ENCODE peak calls at places on chromosomes 6 and 20, in eight cellular contexts. V, Y, T, O, S, R, C and Z are unnamed samples.

GRCh38 chr6:43716099-43716498 is 28.5 kb upstream of the MRPS18A start:
- DNase-seq in S (peak), T (no peak), V (no peak), R (no peak), O (no peak), Y (peak), C (no peak), Z (no peak)

GRCh38 chr6:105545947-105546710 is 143.2 kb upstream of the PREP start:
- DNase-seq in T (no peak), O (no peak), R (no peak), Y (peak), C (no peak), V (peak), S (peak), Z (peak)

GRCh38 chr6:101290346-101290745 is 103.2 kb upstream of the GRIK2 start:
- DNase-seq in V (no peak), C (no peak), R (no peak), T (no peak), O (no peak), S (no peak), Y (no peak), Z (peak)

GRCh38 chr6:79413562-79414002 is 123.6 kb downstream of the LCA5 start:
- DNase-seq in S (no peak), O (no peak), V (peak), T (peak), Y (peak), R (no peak), C (no peak), Z (peak)

GRCh38 chr6:109441069-109441816 is 719 bp downstream of the SMPD2 start:
- DNase-seq in Y (peak), C (no peak), T (no peak), S (peak), O (peak), R (peak), V (peak), Z (peak)

GRCh38 chr20:48818481-48818987 is 9.3 kb downstream of the PREX1 start:
- DNase-seq in T (no peak), R (no peak), S (no peak), O (no peak), C (no peak), Y (no peak), V (no peak), Z (no peak)

GRCh38 chr20:36461600-36462439 is 79.5 kb upstream of the MYL9 start:
- DNase-seq in O (peak), Y (peak), C (no peak), S (peak), T (peak), V (peak), R (peak), Z (peak)

GRCh38 chr20:10674684-10675455 is 1.1 kb upstream of the JAG1 start:
- DNase-seq in R (peak), S (peak), C (no peak), V (peak), O (peak), Y (peak), T (peak), Z (peak)

GRCh38 chr6:54775586-54775985 is 71.0 kb upstream of the FAM83B start:
- DNase-seq in V (no peak), Y (peak), C (no peak), S (no peak), R (no peak), T (peak), O (no peak), Z (no peak)

GRCh38 chr20:62063601-62063980 is 2.1 kb downstream of the TAF4 start:
- DNase-seq in S (no peak), T (no peak), C (no peak), O (no peak), V (no peak), R (peak), Y (no peak), Z (peak)

DNA sequence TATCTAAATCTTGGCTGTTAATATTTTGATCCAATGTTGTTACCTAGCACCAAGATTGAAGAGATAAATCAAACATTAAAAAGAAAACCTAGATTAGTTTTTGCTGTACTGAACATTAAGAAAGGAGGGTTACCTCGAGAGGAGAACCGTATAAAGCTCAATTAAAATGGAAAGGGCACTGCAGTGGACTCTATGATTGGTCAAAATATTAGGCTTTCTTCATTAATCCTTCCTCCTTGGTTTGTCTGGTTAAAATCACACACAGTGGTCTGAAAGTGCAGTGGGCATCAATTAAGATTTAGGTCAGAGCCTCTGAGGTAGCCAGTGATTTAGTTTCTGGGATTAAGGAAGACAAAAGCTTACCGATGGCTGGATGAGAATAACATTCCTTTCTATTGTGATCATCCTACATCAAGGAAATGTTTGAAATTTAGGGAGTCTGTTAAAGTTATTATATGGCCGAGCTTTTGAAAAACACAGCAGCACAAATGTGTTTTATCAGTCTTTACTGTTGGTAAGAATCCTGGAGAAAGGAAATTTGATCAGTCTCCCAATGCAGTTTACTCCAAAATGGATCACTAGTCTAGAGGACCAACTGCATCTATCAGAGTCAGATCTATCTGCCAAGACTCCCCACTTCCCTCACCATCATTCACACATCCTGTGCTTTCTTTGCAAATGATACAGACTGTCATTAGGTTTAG is 134.6 kb upstream of the NEDD9 start:
- DNase-seq in V (no peak), O (no peak), T (no peak), Y (peak), C (no peak), S (no peak), R (no peak), Z (no peak)
- TF ChIP-seq CTCF in V (no peak), O (no peak), T (no peak), Y (no peak), C (no peak), S (no peak), R (no peak), Z (no peak)

GRCh38 chr20:15867017-15867416 is 706.2 kb downstream of the KIF16B start:
- DNase-seq in O (no peak), C (no peak), S (no peak), V (no peak), T (no peak), R (no peak), Y (no peak), Z (no peak)

GRCh38 chr20:15863735-15864134 is 709.5 kb downstream of the KIF16B start:
- DNase-seq in C (no peak), R (no peak), O (no peak), T (no peak), V (no peak), Y (no peak), S (no peak), Z (no peak)

GRCh38 chr20:15865553-15865952 is 707.7 kb downstream of the KIF16B start:
- DNase-seq in O (no peak), S (no peak), R (no peak), V (no peak), T (no peak), Y (no peak), C (no peak), Z (no peak)

GRCh38 chr20:15862178-15862577 is 711.1 kb downstream of the KIF16B start:
- DNase-seq in R (no peak), V (no peak), T (no peak), O (no peak), Y (no peak), C (no peak), S (no peak), Z (no peak)

DNA sequence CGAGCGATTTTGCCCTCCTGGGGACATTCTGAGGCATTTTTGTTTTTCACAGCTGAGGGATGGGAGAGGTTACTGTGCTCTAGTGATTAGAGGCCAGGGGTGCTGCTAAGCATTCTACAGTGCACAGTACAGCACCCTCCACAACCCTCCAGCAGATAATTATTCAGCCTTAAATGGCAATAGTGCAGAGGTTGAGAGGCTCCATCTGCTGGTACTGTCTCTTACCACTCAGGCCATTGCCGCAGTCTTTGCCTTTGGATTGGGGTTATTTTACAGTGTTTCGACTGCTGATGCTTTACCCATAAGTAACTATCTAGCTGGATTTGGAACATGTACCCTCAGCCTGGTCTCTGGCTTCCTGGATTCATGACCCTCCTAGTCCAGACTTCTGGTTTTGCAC is 705.3 kb downstream of the KIF16B start:
- DNase-seq in O (no peak), C (no peak), R (no peak), S (no peak), V (no peak), T (no peak), Y (no peak), Z (no peak)
- TF ChIP-seq CTCF in O (no peak), C (no peak), R (no peak), S (no peak), V (no peak), T (peak), Y (no peak), Z (no peak)

DNA sequence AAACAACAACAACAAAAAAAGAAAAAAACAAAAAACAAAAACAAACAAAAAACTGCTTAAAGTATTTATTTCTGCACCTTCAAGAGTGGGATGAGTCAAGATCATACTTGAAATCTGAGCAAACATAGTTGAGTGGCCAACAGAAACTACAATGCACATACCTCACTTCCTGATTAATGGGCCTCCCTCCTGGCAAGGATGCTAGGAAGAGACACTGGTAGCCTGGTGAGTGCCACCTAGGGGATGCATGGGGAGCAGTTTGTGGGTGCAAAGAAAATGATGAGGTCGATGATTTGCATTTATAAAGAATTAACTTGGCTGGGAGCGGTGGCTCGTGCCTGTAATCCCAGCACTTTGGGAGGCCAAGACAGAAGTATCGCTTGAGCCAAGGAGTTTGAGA is 808.1 kb downstream of the MAFB start:
- DNase-seq in T (no peak), Y (no peak), O (no peak), V (peak), C (no peak), S (no peak), R (no peak), Z (no peak)
- TF ChIP-seq CTCF in T (peak), Y (no peak), O (no peak), V (no peak), C (no peak), S (no peak), R (peak), Z (peak)

GRCh38 chr20:51616060-51616459 is 73.5 kb upstream of the NFATC2 start:
- DNase-seq in C (no peak), O (no peak), T (no peak), R (no peak), S (no peak), Y (no peak), V (no peak), Z (no peak)
- TF ChIP-seq CTCF in C (no peak), O (no peak), T (peak), R (no peak), S (no peak), Y (no peak), V (no peak), Z (no peak)

GRCh38 chr6:30447237-30447636 is 42.1 kb upstream of the HLA-E start:
- DNase-seq in C (no peak), Y (no peak), V (no peak), T (peak), R (peak), O (no peak), S (no peak), Z (no peak)
- TF ChIP-seq CTCF in C (no peak), Y (peak), V (no peak), T (peak), R (peak), O (no peak), S (no peak), Z (peak)

DNA sequence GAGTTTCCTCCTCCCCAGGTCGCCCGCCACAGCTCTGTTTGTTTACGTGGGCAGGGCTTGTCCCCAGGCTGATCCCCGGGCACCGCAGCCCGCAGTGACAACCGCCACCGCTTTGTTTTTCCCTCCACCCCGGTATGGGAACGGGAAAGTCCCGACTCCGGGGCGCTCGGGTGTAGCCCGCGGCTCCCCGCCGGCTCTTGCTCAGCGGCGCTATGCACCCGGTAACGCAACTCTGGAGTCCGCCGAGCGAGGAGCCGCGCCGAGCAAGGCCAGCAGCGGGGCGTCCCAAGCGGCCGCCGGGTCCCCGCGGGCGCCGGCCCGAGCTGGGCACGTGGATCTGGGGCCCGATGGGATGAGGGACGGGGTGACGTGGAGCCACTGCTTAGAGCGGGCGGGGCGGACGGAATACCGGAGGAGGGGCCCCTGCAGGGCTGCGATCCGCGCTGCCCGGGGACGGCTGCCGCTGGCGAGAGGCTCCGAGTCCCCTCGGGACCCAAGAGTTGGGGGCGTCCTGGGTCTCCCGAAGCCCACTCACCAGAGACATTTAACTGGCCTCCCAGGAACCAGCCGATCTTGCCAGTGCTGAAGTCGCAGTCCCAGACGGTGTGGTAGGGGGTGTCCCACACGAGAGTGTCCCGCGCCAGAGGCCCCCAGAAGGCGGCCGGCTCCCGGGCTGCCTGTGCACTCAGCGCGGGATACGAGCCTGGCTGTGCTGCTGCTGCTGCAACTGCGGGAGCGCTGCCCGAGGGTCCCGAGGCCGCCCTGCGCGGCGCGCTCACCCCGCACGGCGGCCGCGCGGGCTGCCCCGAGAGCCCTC is 497 bp downstream of the ACSS1 start:
- DNase-seq in S (peak), Y (peak), C (no peak), O (peak), V (peak), T (no peak), R (peak), Z (peak)
- TF ChIP-seq CTCF in S (no peak), Y (no peak), C (no peak), O (peak), V (no peak), T (no peak), R (no peak), Z (no peak)